ENCODE peak calls at places on chromosomes 11 and 22, in five cellular contexts. F is neural progenitor cell; K is lung; O is CD8-positive, alpha-beta T cell; T is RWPE2. M is an unnamed sample. For H3K27me3 and H3K4me1, the result is how much of the 10 kb centered on the place peaks cover.

GRCh38 chr11:128261011-128261421 is 326.3 kb downstream of the ETS1 start:
- DNase-seq in F (no peak), K (no peak), O (no peak), T (no peak), M (no peak)

GRCh38 chr11:6437993-6438392 is 2.8 kb downstream of the HPX start:
- DNase-seq in F (no peak), K (no peak), O (no peak), T (no peak), M (no peak)

GRCh38 chr11:126419801-126420729 is 64.6 kb downstream of the ST3GAL4 start:
- DNase-seq in F (no peak), K (no peak), O (no peak), T (no peak), M (no peak)

GRCh38 chr11:100546714-100547113 is 140.4 kb upstream of the ARHGAP42 start:
- DNase-seq in F (no peak), K (no peak), O (no peak), T (peak), M (no peak)

GRCh38 chr11:31636983-31637382 is 127.4 kb downstream of the ELP4 start:
- DNase-seq in F (no peak), K (no peak), O (no peak), T (no peak), M (no peak)

GRCh38 chr11:11856638-11857037 is 14.9 kb downstream of the USP47 start:
- DNase-seq in F (no peak), K (no peak), O (no peak), T (no peak), M (no peak)

GRCh38 chr11:3837793-3838192 is 3.0 kb downstream of the RHOG start:
- DNase-seq in F (no peak), K (peak), O (no peak), T (no peak), M (peak)

GRCh38 chr11:15941206-15941770 is 415.1 kb downstream of the SOX6 start:
- DNase-seq in F (peak), K (no peak), O (no peak), T (no peak), M (no peak)

GRCh38 chr22:42844756-42845155 is 12.3 kb downstream of the ARFGAP3 start:
- DNase-seq in F (no peak), K (no peak), O (no peak), T (no peak), M (no peak)

GRCh38 chr11:1230456-1231395 is 7.9 kb downstream of the MUC5B start:
- DNase-seq in F (no peak), K (no peak), O (no peak), T (peak), M (peak)

GRCh38 chr11:3108183-3108721 is 51.0 kb upstream of the CARS1 start:
- DNase-seq in F (no peak), K (no peak), O (no peak), T (peak), M (no peak)

GRCh38 chr11:1458340-1459218 is 28.0 kb downstream of the MOB2 start:
- DNase-seq in F (peak), K (peak), O (no peak), T (no peak), M (peak)

GRCh38 chr11:60831501-60832079 is 10.3 kb upstream of the CCDC86 start:
- DNase-seq in F (no peak), K (no peak), O (no peak), T (no peak), M (no peak)

GRCh38 chr11:96215094-96215782 is 127.8 kb downstream of the MAML2 start:
- DNase-seq in F (no peak), K (no peak), O (peak), T (no peak), M (no peak)

GRCh38 chr11:36402568-36403181 is 106.6 kb downstream of the PRR5L start:
- DNase-seq in F (no peak), K (no peak), O (no peak), T (no peak), M (no peak)

GRCh38 chr22:30046716-30047363 is 33.4 kb upstream of the HORMAD2 start:
- DNase-seq in F (no peak), K (no peak), O (no peak), T (no peak), M (no peak)

GRCh38 chr11:126318642-126319373 is 14.9 kb downstream of the DCPS start:
- DNase-seq in F (no peak), K (peak), O (no peak), T (peak), M (peak)

GRCh38 chr22:46425011-46425410 is 89.5 kb downstream of the TRMU start:
- DNase-seq in F (no peak), K (no peak), O (no peak), T (no peak), M (no peak)

GRCh38 chr22:30873086-30873650 is 95.4 kb downstream of the MORC2 start:
- DNase-seq in F (no peak), K (no peak), O (no peak), T (no peak), M (peak)

GRCh38 chr22:29208502-29208862 is 2.8 kb downstream of the EMID1 start:
- DNase-seq in F (no peak), K (no peak), O (no peak), T (no peak), M (no peak)

GRCh38 chr11:65920035-65920802 is 993 bp downstream of the DRAP1 start:
- DNase-seq in F (no peak), K (no peak), O (no peak), T (no peak), M (peak)

GRCh38 chr11:69666752-69667536 is 8.2 kb downstream of the LTO1 start:
- DNase-seq in F (no peak), K (no peak), O (no peak), T (no peak), M (no peak)

GRCh38 chr11:35165416-35166368 is 26.7 kb downstream of the CD44 start:
- DNase-seq in F (peak), K (peak), O (peak), T (peak), M (no peak)

GRCh38 chr11:2318707-2319106 is 16.9 kb downstream of the TSPAN32 start:
- DNase-seq in F (no peak), K (no peak), O (no peak), T (no peak), M (no peak)

GRCh38 chr22:32396746-32397145 is 15.3 kb downstream of the RTCB start:
- DNase-seq in F (no peak), K (peak), O (no peak), T (no peak), M (no peak)

GRCh38 chr11:111604392-111605009 is 2.3 kb downstream of the SIK2 start:
- DNase-seq in F (peak), K (no peak), O (no peak), T (no peak), M (no peak)

GRCh38 chr11:41498726-41499125 is 39.3 kb upstream of the LRRC4C start:
- DNase-seq in F (no peak), K (no peak), O (no peak), T (no peak), M (no peak)

GRCh38 chr22:29043906-29044575 is 17.6 kb downstream of the C22orf31 start:
- DNase-seq in F (no peak), K (no peak), O (no peak), T (no peak), M (no peak)

GRCh38 chr11:123461164-123461563 is 31.1 kb downstream of the GRAMD1B start:
- DNase-seq in F (no peak), K (no peak), O (no peak), T (no peak), M (peak)

GRCh38 chr11:22392561-22392960 is 54.4 kb downstream of the SLC17A6 start:
- DNase-seq in F (no peak), K (no peak), O (no peak), T (no peak), M (no peak)

GRCh38 chr22:40258463-40259046 is 80.8 kb downstream of the TNRC6B start:
- DNase-seq in F (no peak), K (no peak), O (no peak), T (no peak), M (no peak)

GRCh38 chr22:23533771-23534191 is 46.3 kb downstream of the IGLL1 start:
- DNase-seq in F (no peak), K (no peak), O (no peak), T (peak), M (no peak)

GRCh38 chr11:45659818-45660160 is 5.6 kb downstream of the CHST1 start:
- DNase-seq in F (no peak), K (no peak), O (no peak), T (no peak), M (no peak)

GRCh38 chr11:47916361-47916841 is 64.0 kb upstream of the PTPRJ start:
- DNase-seq in F (peak), K (no peak), O (no peak), T (no peak), M (peak)

GRCh38 chr11:45109400-45109799 is 37.0 kb upstream of the PRDM11 start:
- DNase-seq in F (no peak), K (no peak), O (no peak), T (no peak), M (no peak)

GRCh38 chr11:88179966-88180629 is 4.9 kb upstream of the RAB38 start:
- DNase-seq in F (no peak), K (no peak), O (no peak), T (no peak), M (no peak)

GRCh38 chr11:69394234-69394891 is 87.1 kb upstream of the LINC01488 start:
- DNase-seq in F (no peak), K (no peak), O (no peak), T (peak), M (peak)

GRCh38 chr22:27024982-27025381 is 367.6 kb downstream of the MIAT start:
- DNase-seq in F (no peak), K (no peak), O (no peak), T (no peak), M (no peak)

GRCh38 chr22:27032121-27032761 is 374.9 kb downstream of the MIAT start:
- DNase-seq in F (peak), K (no peak), O (no peak), T (no peak), M (peak)

GRCh38 chr22:27028093-27028492 is 370.7 kb downstream of the MIAT start:
- DNase-seq in F (no peak), K (no peak), O (no peak), T (no peak), M (no peak)

DNA sequence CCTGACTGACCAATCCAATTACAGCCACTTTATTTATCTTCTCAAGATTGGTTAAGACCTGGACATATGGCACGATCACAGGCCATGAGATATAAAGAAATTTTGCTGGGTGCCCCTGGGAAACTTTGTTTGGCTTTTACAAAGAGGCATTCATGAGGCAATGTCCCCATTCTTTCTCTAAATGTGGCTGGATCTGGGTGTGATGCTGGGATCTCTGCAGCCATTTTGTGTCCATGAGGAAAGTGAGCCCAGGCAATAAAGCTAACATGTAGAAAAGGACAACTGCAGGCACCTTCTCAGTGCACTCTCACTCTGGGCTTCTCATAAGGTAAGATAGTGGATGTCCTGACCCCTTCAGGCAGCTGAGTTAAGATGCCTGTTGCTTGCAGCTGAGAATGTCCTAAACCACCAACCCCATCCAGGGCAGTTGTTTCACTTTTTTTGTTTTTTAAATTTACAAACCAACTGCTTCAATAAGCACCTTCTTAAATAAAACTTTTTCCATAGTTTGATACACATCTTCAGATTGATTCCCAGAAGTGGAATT is 372.3 kb downstream of the MIAT start:
- DNase-seq in F (no peak), K (no peak), O (no peak), T (no peak), M (no peak)
- TF ChIP-seq CTCF in F (no peak), K (no peak), O (no peak), T (no peak), M (no peak)

DNA sequence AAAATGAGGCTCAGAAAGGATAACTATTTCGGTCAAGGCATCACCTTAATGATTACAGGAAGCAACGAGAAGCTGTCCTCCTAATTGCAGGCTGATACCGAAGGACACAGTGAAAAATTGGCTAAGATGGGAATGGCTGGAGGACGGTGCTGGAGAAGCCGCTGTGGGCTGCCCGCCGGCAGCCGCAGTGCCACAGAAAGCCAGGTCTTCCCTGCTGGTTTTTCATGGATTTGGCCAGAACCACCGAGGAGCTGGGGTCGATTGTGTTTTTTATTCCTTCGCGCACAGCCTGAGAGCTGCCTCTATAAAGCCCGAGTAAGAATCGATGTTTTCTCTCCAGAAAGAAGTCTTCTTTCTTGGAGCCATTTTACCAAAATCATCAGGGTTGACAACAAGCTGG is 1484.2 kb downstream of the BRD1 start:
- DNase-seq in F (no peak), K (no peak), O (no peak), T (no peak), M (no peak)
- H3K27me3 ChIP-seq in F (under half), K (under half), O (under half), T (under half), M (under half)

GRCh38 chr11:62398011-62398994 is 20.5 kb upstream of the SCGB1A1 start:
- DNase-seq in F (no peak), K (no peak), O (no peak), T (no peak), M (no peak)
- H3K4me1 ChIP-seq in F (under half), K (under half), O (under half), T (under half), M (half or more)

GRCh38 chr11:119089319-119089718 is 4.6 kb downstream of the HMBS start:
- DNase-seq in F (no peak), K (no peak), O (no peak), T (no peak), M (no peak)
- TF ChIP-seq CTCF in F (no peak), K (no peak), O (no peak), T (no peak), M (no peak)